ENCODE peak calls at places on chromosomes 5 and 9, in seven cellular contexts. Q is IMR-90; Z is HFFc6; M is NCI-H460; R is stimulated activated CD4-positive, alpha-beta T cell treated with anti-CD3 and anti-CD28 coated beads, Interleukin-1b, Interleukin-23, amount 100 ng/mL, for 48 hours; C is pons; V is hippocampal formation. D is an unnamed sample.

GRCh38 chr5:96651948-96652753 is 10.0 kb upstream of the CAST start:
- DNase-seq in Q (no peak), Z (peak), M (no peak), R (no peak), C (no peak), V (no peak), D (no peak)

GRCh38 chr9:98324801-98325200 is 69.4 kb upstream of the TBC1D2 start:
- DNase-seq in Q (no peak), Z (no peak), M (no peak), R (no peak), C (no peak), V (no peak), D (no peak)

GRCh38 chr9:121858788-121859187 is 207.4 kb downstream of the DAB2IP start:
- DNase-seq in Q (no peak), Z (no peak), M (no peak), R (no peak), C (no peak), V (no peak), D (no peak)

GRCh38 chr9:93427655-93428379 is 23.7 kb upstream of the FAM120A start:
- DNase-seq in Q (no peak), Z (no peak), M (no peak), R (no peak), C (no peak), V (no peak), D (no peak)

GRCh38 chr5:77167695-77168111 is 42.8 kb upstream of the PDE8B start:
- DNase-seq in Q (peak), Z (peak), M (peak), R (no peak), C (no peak), V (no peak), D (no peak)

GRCh38 chr5:65907138-65907537 is 19.2 kb upstream of the ERBIN start:
- DNase-seq in Q (no peak), Z (no peak), M (no peak), R (no peak), C (no peak), V (no peak), D (no peak)

GRCh38 chr5:139635606-139636206 is 12.4 kb upstream of the CXXC5 start:
- DNase-seq in Q (peak), Z (peak), M (peak), R (no peak), C (peak), V (no peak), D (peak)

GRCh38 chr5:109652096-109652495 is 37.6 kb upstream of the MAN2A1 start:
- DNase-seq in Q (no peak), Z (no peak), M (no peak), R (no peak), C (no peak), V (no peak), D (no peak)

GRCh38 chr5:176677209-176677931 is 30.1 kb downstream of the TSPAN17 start:
- DNase-seq in Q (no peak), Z (no peak), M (no peak), R (no peak), C (no peak), V (no peak), D (no peak)

GRCh38 chr5:124176692-124177091 is 569.7 kb downstream of the ZNF608 start:
- DNase-seq in Q (no peak), Z (no peak), M (no peak), R (no peak), C (no peak), V (no peak), D (peak)

GRCh38 chr9:107819772-107820171 is 330.2 kb upstream of the KLF4 start:
- DNase-seq in Q (no peak), Z (no peak), M (no peak), R (no peak), C (no peak), V (no peak), D (peak)

GRCh38 chr9:19229725-19230355 is 653 bp upstream of the DENND4C start:
- DNase-seq in Q (no peak), Z (peak), M (peak), R (peak), C (peak), V (no peak), D (peak)

GRCh38 chr5:89932771-89933181 is 476.8 kb downstream of the CETN3 start:
- DNase-seq in Q (no peak), Z (no peak), M (no peak), R (no peak), C (no peak), V (no peak), D (no peak)

GRCh38 chr9:113602126-113603119 is 138.9 kb downstream of the RGS3 start:
- DNase-seq in Q (peak), Z (peak), M (peak), R (peak), C (no peak), V (no peak), D (peak)

GRCh38 chr5:74026310-74026709 is 400.3 kb downstream of the ARHGEF28 start:
- DNase-seq in Q (no peak), Z (no peak), M (no peak), R (no peak), C (no peak), V (no peak), D (no peak)

GRCh38 chr9:132997591-132997990 is 19.1 kb downstream of the GFI1B start:
- DNase-seq in Q (peak), Z (peak), M (no peak), R (no peak), C (no peak), V (no peak), D (no peak)

GRCh38 chr9:70080481-70081119 is 37.0 kb downstream of the MAMDC2 start:
- DNase-seq in Q (peak), Z (peak), M (no peak), R (no peak), C (peak), V (peak), D (peak)

GRCh38 chr5:20157089-20157488 is 169.1 kb upstream of the CDH18 start:
- DNase-seq in Q (no peak), Z (no peak), M (no peak), R (no peak), C (no peak), V (no peak), D (no peak)

D was measured in NCI-H1092 treated with DMSO at 0.1 percent for 48 hours.